ENCODE peak calls at places on chromosomes 5 and 9, in four cellular contexts. One of them, this sample, is unnamed.

GRCh38 chr5:40041452-40041851 is 616.7 kb upstream of the DAB2 start:
- DNase-seq in NCI-H1092: no peak
- DNase-seq in KBM-7: no peak
- DNase-seq in activated gamma-delta T cell treated with anti-CD3 and anti-CD28 coated beads, Interleukin-2, amount 50 U/mL, for 16 hours: no peak
- DNase-seq in this sample: no peak

GRCh38 chr9:91138760-91139159 is 223.0 kb downstream of the AUH start:
- DNase-seq in NCI-H1092: no peak
- DNase-seq in KBM-7: no peak
- DNase-seq in activated gamma-delta T cell treated with anti-CD3 and anti-CD28 coated beads, Interleukin-2, amount 50 U/mL, for 16 hours: no peak
- DNase-seq in this sample: no peak

GRCh38 chr5:142969624-142970439 is 199.7 kb downstream of the ARHGAP26 start:
- DNase-seq in NCI-H1092: no peak
- DNase-seq in KBM-7: no peak
- DNase-seq in activated gamma-delta T cell treated with anti-CD3 and anti-CD28 coated beads, Interleukin-2, amount 50 U/mL, for 16 hours: no peak
- DNase-seq in this sample: no peak

GRCh38 chr9:88532320-88532719 is 2.7 kb upstream of the NXNL2 start:
- DNase-seq in NCI-H1092: no peak
- DNase-seq in KBM-7: peak
- DNase-seq in activated gamma-delta T cell treated with anti-CD3 and anti-CD28 coated beads, Interleukin-2, amount 50 U/mL, for 16 hours: no peak
- DNase-seq in this sample: no peak

GRCh38 chr5:128408622-128409021 is 129.4 kb downstream of the FBN2 start:
- DNase-seq in NCI-H1092: no peak
- DNase-seq in KBM-7: no peak
- DNase-seq in activated gamma-delta T cell treated with anti-CD3 and anti-CD28 coated beads, Interleukin-2, amount 50 U/mL, for 16 hours: no peak
- DNase-seq in this sample: no peak

GRCh38 chr5:93578813-93579560 is 2.0 kb downstream of the NR2F1-AS1 start:
- DNase-seq in NCI-H1092: no peak
- DNase-seq in KBM-7: peak
- DNase-seq in activated gamma-delta T cell treated with anti-CD3 and anti-CD28 coated beads, Interleukin-2, amount 50 U/mL, for 16 hours: no peak
- DNase-seq in this sample: no peak

GRCh38 chr5:143019614-143020515 is 249.7 kb downstream of the ARHGAP26 start:
- DNase-seq in NCI-H1092: no peak
- DNase-seq in KBM-7: no peak
- DNase-seq in activated gamma-delta T cell treated with anti-CD3 and anti-CD28 coated beads, Interleukin-2, amount 50 U/mL, for 16 hours: no peak
- DNase-seq in this sample: no peak

GRCh38 chr5:140148508-140148907 is 22.8 kb downstream of the IGIP start:
- DNase-seq in NCI-H1092: no peak
- DNase-seq in KBM-7: no peak
- DNase-seq in activated gamma-delta T cell treated with anti-CD3 and anti-CD28 coated beads, Interleukin-2, amount 50 U/mL, for 16 hours: no peak
- DNase-seq in this sample: no peak

GRCh38 chr9:89791754-89792153 is 186.9 kb downstream of the GADD45G start:
- DNase-seq in NCI-H1092: no peak
- DNase-seq in KBM-7: no peak
- DNase-seq in activated gamma-delta T cell treated with anti-CD3 and anti-CD28 coated beads, Interleukin-2, amount 50 U/mL, for 16 hours: no peak
- DNase-seq in this sample: no peak

GRCh38 chr9:96317335-96317980 is 15.5 kb upstream of the HSD17B3 start:
- DNase-seq in NCI-H1092: no peak
- DNase-seq in KBM-7: peak
- DNase-seq in activated gamma-delta T cell treated with anti-CD3 and anti-CD28 coated beads, Interleukin-2, amount 50 U/mL, for 16 hours: peak
- DNase-seq in this sample: peak

GRCh38 chr5:116702776-116703175 is 128.2 kb upstream of the SEMA6A start:
- DNase-seq in NCI-H1092: no peak
- DNase-seq in KBM-7: no peak
- DNase-seq in activated gamma-delta T cell treated with anti-CD3 and anti-CD28 coated beads, Interleukin-2, amount 50 U/mL, for 16 hours: no peak
- DNase-seq in this sample: no peak

GRCh38 chr5:109374625-109375024 is 35.1 kb downstream of the PJA2 start:
- DNase-seq in NCI-H1092: no peak
- DNase-seq in KBM-7: no peak
- DNase-seq in activated gamma-delta T cell treated with anti-CD3 and anti-CD28 coated beads, Interleukin-2, amount 50 U/mL, for 16 hours: no peak
- DNase-seq in this sample: no peak

GRCh38 chr9:36018755-36019720 is 17.7 kb upstream of the RECK start:
- DNase-seq in NCI-H1092: no peak
- DNase-seq in KBM-7: no peak
- DNase-seq in activated gamma-delta T cell treated with anti-CD3 and anti-CD28 coated beads, Interleukin-2, amount 50 U/mL, for 16 hours: no peak
- DNase-seq in this sample: no peak

GRCh38 chr9:120043448-120043847 is 536.5 kb downstream of the CDK5RAP2 start:
- DNase-seq in NCI-H1092: peak
- DNase-seq in KBM-7: no peak
- DNase-seq in activated gamma-delta T cell treated with anti-CD3 and anti-CD28 coated beads, Interleukin-2, amount 50 U/mL, for 16 hours: no peak
- DNase-seq in this sample: no peak

GRCh38 chr9:4182831-4183230 is 117.0 kb downstream of the GLIS3 start:
- DNase-seq in NCI-H1092: no peak
- DNase-seq in KBM-7: no peak
- DNase-seq in activated gamma-delta T cell treated with anti-CD3 and anti-CD28 coated beads, Interleukin-2, amount 50 U/mL, for 16 hours: no peak
- DNase-seq in this sample: no peak

GRCh38 chr9:27499481-27499880 is 24.6 kb upstream of the IFNK start:
- DNase-seq in NCI-H1092: no peak
- DNase-seq in KBM-7: peak
- DNase-seq in activated gamma-delta T cell treated with anti-CD3 and anti-CD28 coated beads, Interleukin-2, amount 50 U/mL, for 16 hours: no peak
- DNase-seq in this sample: no peak

GRCh38 chr9:109830587-109830986 is 50.6 kb downstream of the PALM2AKAP2 start:
- DNase-seq in NCI-H1092: no peak
- DNase-seq in KBM-7: no peak
- DNase-seq in activated gamma-delta T cell treated with anti-CD3 and anti-CD28 coated beads, Interleukin-2, amount 50 U/mL, for 16 hours: no peak
- DNase-seq in this sample: no peak

GRCh38 chr9:91071185-91071990 is 269.8 kb downstream of the SYK start:
- DNase-seq in NCI-H1092: no peak
- DNase-seq in KBM-7: no peak
- DNase-seq in activated gamma-delta T cell treated with anti-CD3 and anti-CD28 coated beads, Interleukin-2, amount 50 U/mL, for 16 hours: peak
- DNase-seq in this sample: no peak

GRCh38 chr9:129703667-129704355 is 38.4 kb downstream of the PRRX2 start:
- DNase-seq in NCI-H1092: no peak
- DNase-seq in KBM-7: no peak
- DNase-seq in activated gamma-delta T cell treated with anti-CD3 and anti-CD28 coated beads, Interleukin-2, amount 50 U/mL, for 16 hours: no peak
- DNase-seq in this sample: no peak

GRCh38 chr9:120522558-120522957 is 57.4 kb downstream of the CDK5RAP2 start:
- DNase-seq in NCI-H1092: no peak
- DNase-seq in KBM-7: no peak
- DNase-seq in activated gamma-delta T cell treated with anti-CD3 and anti-CD28 coated beads, Interleukin-2, amount 50 U/mL, for 16 hours: no peak
- DNase-seq in this sample: no peak

This sample was measured in C1 segment of cervical spinal cord.